ENCODE peak calls at places on chromosomes 5 and 9, in four cellular contexts. I is hepatocyte, G is astrocyte, N is GM23338. Q is an unnamed sample.
A peak's percentile ranks its signal among the peaks of the same experiment; 100 is the strongest.

GRCh38 chr9:89596937-89597555 is 7.8 kb upstream of the GADD45G start:
- DNase-seq in G (no peak), I (no peak), N (no peak), Q (no peak)

GRCh38 chr5:61918606-61919005 is 387.4 kb upstream of the KIF2A start:
- DNase-seq in N (no peak), G (no peak), I (peak; percentile 34), Q (no peak)

GRCh38 chr5:108788142-108788541 is 40.4 kb downstream of the FER start:
- DNase-seq in I (no peak), N (no peak), G (no peak), Q (peak; percentile 24)

GRCh38 chr5:171966270-171966669 is 40.2 kb downstream of the FBXW11 start:
- DNase-seq in I (no peak), G (no peak), N (no peak), Q (no peak)

GRCh38 chr9:95505676-95506437 is 10.9 kb downstream of the PTCH1 start:
- DNase-seq in N (peak; percentile 77), I (peak; percentile 85), G (peak; percentile 34), Q (peak; percentile 67)

GRCh38 chr9:113807173-113808061 is 68.7 kb upstream of the ZNF618 start:
- DNase-seq in N (peak; percentile 77), G (peak; percentile 26), I (peak; percentile 48), Q (peak; percentile 65)

GRCh38 chr9:131407717-131408195 is 13.9 kb downstream of the PRRC2B start:
- DNase-seq in I (no peak), N (peak; percentile 82), G (no peak), Q (peak; percentile 67)

GRCh38 chr9:86099695-86100364 is 472 bp upstream of the GOLM1 start:
- DNase-seq in G (peak; percentile 47), N (peak; percentile 71), I (peak; percentile 76), Q (peak; percentile 86)

GRCh38 chr5:137070521-137070920 is 428.6 kb downstream of the SPOCK1 start:
- DNase-seq in G (no peak), N (no peak), I (no peak), Q (no peak)

GRCh38 chr5:160166069-160166972 is 47.1 kb upstream of the PWWP2A start:
- DNase-seq in N (peak; percentile 94), G (no peak), I (no peak), Q (no peak)

DNA sequence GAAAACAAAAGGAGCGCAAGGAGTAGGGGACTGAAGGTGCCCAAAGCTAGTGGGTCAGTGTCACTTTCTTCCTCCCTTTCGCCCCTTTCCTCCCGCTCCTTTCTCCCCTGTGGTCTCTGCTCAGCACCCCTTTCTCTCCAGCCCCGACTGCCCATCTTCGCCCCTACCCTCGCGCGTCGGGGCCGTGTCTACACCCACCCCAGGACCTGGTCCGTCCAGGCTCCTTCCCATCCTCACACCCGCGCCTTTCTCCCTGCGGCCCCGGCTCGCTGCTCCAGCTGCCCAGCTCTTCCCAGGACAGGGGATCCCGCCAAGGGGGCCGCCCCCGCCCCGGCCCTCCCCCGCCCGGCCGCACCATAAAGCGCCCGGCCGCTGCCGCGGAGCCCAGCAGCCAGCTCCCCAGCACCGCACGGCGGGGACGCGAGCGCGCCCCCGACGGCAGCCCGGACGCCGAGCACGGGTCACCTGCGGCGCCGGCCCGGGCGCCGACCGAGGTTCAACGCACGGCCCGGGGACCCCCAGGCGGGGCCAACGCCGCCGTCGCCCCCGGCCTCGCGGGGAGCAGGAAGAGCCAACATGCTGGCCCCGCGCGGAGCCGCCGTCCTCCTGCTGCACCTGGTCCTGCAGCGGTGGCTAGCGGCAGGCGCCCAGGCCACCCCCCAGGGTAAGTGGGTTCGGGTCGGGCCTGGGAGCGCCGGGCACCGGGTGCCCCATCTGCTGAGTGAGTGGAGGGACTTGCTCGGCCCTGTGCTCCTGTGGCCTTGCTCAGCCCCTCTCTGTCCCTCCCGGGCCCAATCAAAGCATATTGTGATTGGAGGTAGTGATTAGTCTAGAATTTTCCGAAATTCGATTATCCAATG is at the start of gene THBS4:
- DNase-seq in I (peak; percentile 18), N (peak; percentile 71), G (no peak), Q (peak; percentile 16)
- TF ChIP-seq EZH2 in I (no peak), N (no peak), G (peak; percentile 85), Q (peak; percentile 49)

GRCh38 chr5:180378412-180379344 is 25.5 kb upstream of the GFPT2 start:
- DNase-seq in I (no peak), G (no peak), N (no peak), Q (no peak)

GRCh38 chr5:180377556-180378197 is 24.5 kb upstream of the GFPT2 start:
- DNase-seq in N (no peak), I (no peak), G (no peak), Q (no peak)

GRCh38 chr5:180375955-180376354 is 22.8 kb upstream of the GFPT2 start:
- DNase-seq in I (no peak), N (no peak), G (no peak), Q (no peak)

GRCh38 chr5:180375291-180375690 is 22.2 kb upstream of the GFPT2 start:
- DNase-seq in N (no peak), G (no peak), I (no peak), Q (no peak)

GRCh38 chr5:180376511-180376910 is 23.4 kb upstream of the GFPT2 start:
- DNase-seq in I (no peak), G (no peak), N (no peak), Q (no peak)
- H3K4me1 ChIP-seq in I (no peaks in the 10 kb centered on the region), G (no peaks in the 10 kb centered on the region), N (no peaks in the 10 kb centered on the region), Q (no peaks in the 10 kb centered on the region)

DNA sequence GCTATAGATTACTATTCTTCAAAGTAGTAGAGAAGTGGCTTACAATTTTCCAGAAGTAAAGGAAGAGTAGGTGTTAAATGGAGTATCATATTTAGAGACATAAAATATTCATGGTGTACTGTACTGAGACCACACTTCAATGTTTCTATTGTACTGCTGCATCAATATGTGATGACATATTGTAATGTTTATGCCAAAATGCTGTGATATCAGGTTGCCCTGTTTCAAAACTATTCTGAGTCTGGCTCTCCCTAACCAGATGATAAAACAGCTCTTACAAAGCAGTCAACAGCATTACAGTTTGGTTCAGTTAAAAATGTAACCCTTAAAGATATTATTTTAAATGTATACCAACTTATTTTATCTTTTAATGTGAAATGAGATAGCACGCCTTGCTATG is 30.8 kb upstream of the ACOT12 start:
- DNase-seq in I (no peak), G (peak; percentile 36), N (no peak), Q (no peak)
- TF ChIP-seq EZH2 in I (no peak), G (no peak), N (no peak), Q (no peak)

GRCh38 chr5:150639317-150639738 is 1.1 kb upstream of the SYNPO start:
- DNase-seq in G (no peak), I (no peak), N (no peak), Q (no peak)
- H3K4me1 ChIP-seq in G (peaks cover 81% of the 10 kb centered on the region), I (peaks cover 79% of the 10 kb centered on the region), N (peaks cover 7% of the 10 kb centered on the region), Q (peaks cover 72% of the 10 kb centered on the region)

GRCh38 chr9:126626117-126627022 is 12.6 kb downstream of the LMX1B start:
- DNase-seq in I (no peak), G (no peak), N (peak; percentile 70), Q (no peak)
- TF ChIP-seq EZH2 in I (peak; percentile 97), G (peak; percentile 11), N (peak; percentile 94), Q (no peak)

GRCh38 chr5:31936699-31937098 is 237.4 kb downstream of the GOLPH3 start:
- DNase-seq in N (no peak), G (no peak), I (no peak), Q (no peak)
- H3K4me1 ChIP-seq in N (no peaks in the 10 kb centered on the region), G (no peaks in the 10 kb centered on the region), I (peaks cover 6% of the 10 kb centered on the region), Q (no peaks in the 10 kb centered on the region)

DNA sequence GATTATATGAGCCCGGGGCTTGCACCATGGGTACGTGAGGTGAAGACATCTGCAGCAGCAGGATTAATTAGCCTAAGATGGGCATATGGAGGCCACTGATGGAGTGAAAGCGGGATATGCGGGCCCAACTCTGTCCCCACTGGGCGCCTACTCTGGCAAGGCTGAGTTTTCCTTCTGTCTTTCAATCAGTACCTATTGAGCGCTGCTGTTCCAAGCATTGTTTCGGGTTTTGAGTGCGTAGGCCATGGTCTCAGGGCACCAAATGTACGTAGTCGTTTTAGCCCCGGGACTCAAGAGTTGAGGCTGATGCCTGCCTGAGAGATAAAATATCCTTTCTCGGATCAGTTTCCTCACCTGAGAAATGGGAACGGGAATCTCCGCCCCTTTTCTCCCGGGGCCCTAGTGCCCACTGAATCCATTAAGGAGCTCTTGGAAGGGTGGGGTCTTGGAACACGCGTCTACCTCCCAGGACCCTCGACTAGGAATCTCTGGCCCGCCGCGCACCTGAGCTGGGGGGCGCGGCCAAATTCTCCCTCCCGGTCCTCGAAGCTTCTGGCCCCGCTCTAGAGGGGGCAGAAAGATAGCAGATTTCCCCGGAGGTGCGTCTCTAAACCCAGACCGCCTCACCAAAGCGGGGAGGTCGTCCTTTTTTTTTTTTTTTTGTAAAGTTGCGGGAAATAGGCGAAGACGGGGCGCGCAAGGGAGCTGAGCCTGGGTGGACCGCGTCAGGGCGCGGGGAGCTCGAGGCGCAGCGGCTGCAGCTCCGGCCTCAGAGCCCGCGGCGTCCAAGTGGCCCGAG is 544 bp upstream of the CXXC5 start:
- DNase-seq in G (no peak), N (peak; percentile 60), I (no peak), Q (no peak)
- TF ChIP-seq EZH2 in G (no peak), N (peak; percentile 28), I (no peak), Q (no peak)

GRCh38 chr5:72232838-72233237 is 87.2 kb downstream of the MRPS27 start:
- DNase-seq in N (no peak), I (no peak), G (no peak), Q (no peak)

GRCh38 chr5:72234898-72235297 is 85.1 kb downstream of the MRPS27 start:
- DNase-seq in G (no peak), N (no peak), I (no peak), Q (no peak)

GRCh38 chr5:72233835-72234234 is 86.2 kb downstream of the MRPS27 start:
- DNase-seq in I (no peak), N (no peak), G (no peak), Q (no peak)

GRCh38 chr5:72234265-72234700 is 85.8 kb downstream of the MRPS27 start:
- DNase-seq in N (peak; percentile 43), G (peak; percentile 87), I (peak; percentile 7), Q (peak; percentile 90)

GRCh38 chr5:72231989-72232703 is 87.9 kb downstream of the MRPS27 start:
- DNase-seq in G (peak; percentile 74), N (no peak), I (no peak), Q (no peak)
- H3K4me1 ChIP-seq in G (peaks cover 37% of the 10 kb centered on the region), N (peaks cover 26% of the 10 kb centered on the region), I (no peaks in the 10 kb centered on the region), Q (peaks cover 33% of the 10 kb centered on the region)